ENCODE peak calls at places on chromosomes 3 and 15, in nine cellular contexts. P is GM19239; G is posterior cingulate gyrus; X is trophoblast cell; B is iPS DF 19.7; D is AG04450; F is C1 segment of cervical spinal cord; E is CD4-positive, alpha-beta memory T cell; A is WTC11. H is an unnamed sample.

GRCh38 chr3:164879201-164879600 is 199.1 kb downstream of the SI start:
- DNase-seq in P (no peak), G (peak; percentile 18), X (no peak), B (no peak), D (no peak), F (no peak), E (no peak), A (no peak), H (no peak)

GRCh38 chr15:35505816-35506215 is 40.1 kb downstream of the DPH6 start:
- DNase-seq in P (no peak), G (no peak), X (no peak), B (no peak), D (no peak), F (no peak), E (no peak), A (no peak), H (no peak)

GRCh38 chr15:42576040-42576594 is 711 bp downstream of the STARD9 start:
- DNase-seq in P (no peak), G (no peak), X (no peak), B (no peak), D (no peak), F (no peak), E (no peak), A (no peak), H (peak; percentile 22)

GRCh38 chr15:43528542-43529007 is 11.2 kb downstream of the MAP1A start:
- DNase-seq in P (no peak), G (no peak), X (no peak), B (no peak), D (no peak), F (no peak), E (no peak), A (no peak), H (no peak)

GRCh38 chr15:96392380-96393208 is 62.1 kb downstream of the NR2F2 start:
- DNase-seq in P (no peak), G (no peak), X (no peak), B (no peak), D (no peak), F (no peak), E (no peak), A (no peak), H (no peak)

GRCh38 chr3:142664311-142664710 is 59.5 kb upstream of the TRPC1 start:
- DNase-seq in P (no peak), G (no peak), X (no peak), B (no peak), D (no peak), F (no peak), E (no peak), A (no peak), H (no peak)

GRCh38 chr3:168093229-168093628 is 2.5 kb downstream of the GOLIM4 start:
- DNase-seq in P (no peak), G (no peak), X (no peak), B (no peak), D (no peak), F (no peak), E (no peak), A (no peak), H (no peak)

GRCh38 chr3:17972476-17972875 is 230.0 kb upstream of the TBC1D5 start:
- DNase-seq in P (no peak), G (no peak), X (no peak), B (no peak), D (no peak), F (no peak), E (no peak), A (no peak), H (no peak)

GRCh38 chr15:51533672-51534398 is 88.7 kb downstream of the DMXL2 start:
- DNase-seq in P (no peak), G (no peak), X (no peak), B (no peak), D (no peak), F (no peak), E (no peak), A (no peak), H (no peak)

GRCh38 chr3:46561511-46561910 is 4.6 kb downstream of the LRRC2 start:
- DNase-seq in P (no peak), G (no peak), X (no peak), B (no peak), D (no peak), F (no peak), E (no peak), A (no peak), H (no peak)

GRCh38 chr3:116969646-116970045 is 260.1 kb downstream of the TUSC7 start:
- DNase-seq in P (no peak), G (no peak), X (no peak), B (no peak), D (no peak), F (no peak), E (no peak), A (no peak), H (no peak)

GRCh38 chr3:150184426-150185071 is 213.9 kb upstream of the PFN2 start:
- DNase-seq in P (no peak), G (no peak), X (no peak), B (no peak), D (no peak), F (no peak), E (no peak), A (no peak), H (no peak)

GRCh38 chr3:129336093-129336706 is 57.5 kb downstream of the HMCES start:
- DNase-seq in P (no peak), G (no peak), X (no peak), B (no peak), D (no peak), F (no peak), E (no peak), A (no peak), H (no peak)

GRCh38 chr15:90607361-90607760 is 77.6 kb downstream of the CRTC3 start:
- DNase-seq in P (no peak), G (no peak), X (no peak), B (no peak), D (no peak), F (no peak), E (no peak), A (no peak), H (no peak)

GRCh38 chr15:56244237-56244810 is 645 bp upstream of the RFX7 start:
- DNase-seq in P (no peak), G (peak; percentile 65), X (peak; percentile 42), B (peak; percentile 91), D (peak; percentile 23), F (peak; percentile 68), E (no peak), A (peak; percentile 46), H (peak; percentile 55)